ENCODE peak calls at places on chromosomes 11 and 22, in nine cellular contexts. I, Q, Y, X, T, D, N, O and K are unnamed samples.

GRCh38 chr11:2475151-2475918 is 30.5 kb downstream of the KCNQ1 start:
- DNase-seq in I (no peak), Q (peak; percentile 25), Y (no peak), X (no peak), T (no peak), D (no peak), N (no peak), O (no peak), K (no peak)

GRCh38 chr11:77149716-77150392 is 21.8 kb downstream of the MYO7A start:
- DNase-seq in I (no peak), Q (no peak), Y (no peak), X (no peak), T (no peak), D (no peak), N (no peak), O (no peak), K (no peak)

GRCh38 chr11:61524446-61524845 is 15.9 kb downstream of the LRRC10B start:
- DNase-seq in I (no peak), Q (no peak), Y (no peak), X (no peak), T (no peak), D (no peak), N (no peak), O (no peak), K (no peak)

GRCh38 chr11:84069048-84069447 is 782.9 kb upstream of the CCDC90B start:
- DNase-seq in I (no peak), Q (no peak), Y (no peak), X (no peak), T (no peak), D (no peak), N (no peak), O (no peak), K (no peak)

GRCh38 chr11:134067486-134067885 is 1.4 kb upstream of the JAM3 start:
- DNase-seq in I (no peak), Q (no peak), Y (no peak), X (no peak), T (no peak), D (no peak), N (no peak), O (no peak), K (no peak)

GRCh38 chr11:64251986-64252837 is 882 bp downstream of the PLCB3 start:
- DNase-seq in I (no peak), Q (peak; percentile 43), Y (no peak), X (no peak), T (no peak), D (peak; percentile 89), N (no peak), O (no peak), K (no peak)

GRCh38 chr22:43890901-43891331 is 897 bp downstream of the PNPLA5 start:
- DNase-seq in I (no peak), Q (no peak), Y (no peak), X (no peak), T (no peak), D (no peak), N (no peak), O (no peak), K (no peak)

GRCh38 chr22:43878079-43878795 is 13.6 kb downstream of the PNPLA5 start:
- DNase-seq in I (no peak), Q (peak; percentile 80), Y (no peak), X (no peak), T (no peak), D (no peak), N (no peak), O (no peak), K (no peak)

GRCh38 chr22:19641254-19641982 is 72.9 kb upstream of the SEPTIN5 start:
- DNase-seq in I (no peak), Q (peak; percentile 32), Y (no peak), X (no peak), T (no peak), D (no peak), N (peak; percentile 56), O (peak; percentile 19), K (no peak)

GRCh38 chr22:39935622-39936021 is 24.6 kb upstream of the TMA7B start:
- DNase-seq in I (no peak), Q (no peak), Y (no peak), X (no peak), T (no peak), D (no peak), N (no peak), O (no peak), K (no peak)

GRCh38 chr11:10318527-10318802 is 13.6 kb downstream of the ADM start:
- DNase-seq in I (no peak), Q (no peak), Y (no peak), X (no peak), T (no peak), D (peak; percentile 54), N (no peak), O (no peak), K (no peak)

DNA sequence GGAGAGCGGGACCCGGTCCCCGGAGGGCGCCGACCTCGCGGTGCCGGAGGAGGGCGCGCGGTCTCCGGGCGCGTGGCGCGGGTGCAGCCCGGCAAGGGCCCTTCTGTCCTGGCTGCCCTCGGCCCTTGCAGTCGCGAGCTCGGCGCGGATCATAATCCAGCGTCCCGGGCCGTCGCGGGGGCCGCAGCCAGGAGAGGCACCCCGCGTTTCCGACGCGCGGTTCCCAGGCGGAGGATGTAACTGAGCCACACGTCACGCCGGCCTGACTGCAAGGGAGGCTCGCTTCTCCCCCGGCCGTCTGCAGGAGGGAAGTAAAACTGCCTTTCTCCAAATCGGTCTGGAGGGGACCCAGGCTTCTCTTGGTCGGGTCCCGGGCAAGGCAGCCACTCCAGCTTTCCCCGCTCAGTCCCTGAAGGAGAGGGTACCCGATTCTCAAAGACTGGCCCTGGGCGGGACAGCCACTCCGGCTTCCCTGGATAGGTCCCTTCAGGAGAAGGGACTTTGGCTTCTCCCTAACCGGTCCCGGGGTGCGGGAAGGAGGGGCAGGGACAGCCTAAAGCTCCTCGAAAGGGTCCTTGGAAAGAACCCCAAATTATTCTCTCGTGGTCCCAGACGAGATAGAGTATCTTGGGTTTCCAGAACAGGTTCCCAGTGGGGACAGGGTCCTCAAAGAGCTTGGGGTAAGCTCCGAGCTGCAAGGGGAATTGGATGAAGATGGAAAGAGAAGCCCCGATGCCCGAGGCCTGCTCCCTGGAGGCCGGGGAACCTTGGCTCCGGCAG is 836 bp downstream of the SPON1 start:
- DNase-seq in I (no peak), Q (peak; percentile 35), Y (no peak), X (no peak), T (peak; percentile 18), D (peak; percentile 31), N (peak; percentile 69), O (no peak), K (no peak)
- H3K27me3 ChIP-seq in I (no peaks in the 10 kb centered on the region), Q (peaks cover 73% of the 10 kb centered on the region), Y (peaks cover 14% of the 10 kb centered on the region), X (peaks cover 80% of the 10 kb centered on the region), T (peaks cover 27% of the 10 kb centered on the region), D (peaks cover 30% of the 10 kb centered on the region), N (no peaks in the 10 kb centered on the region), O (peaks cover 8% of the 10 kb centered on the region), K (no peaks in the 10 kb centered on the region)

DNA sequence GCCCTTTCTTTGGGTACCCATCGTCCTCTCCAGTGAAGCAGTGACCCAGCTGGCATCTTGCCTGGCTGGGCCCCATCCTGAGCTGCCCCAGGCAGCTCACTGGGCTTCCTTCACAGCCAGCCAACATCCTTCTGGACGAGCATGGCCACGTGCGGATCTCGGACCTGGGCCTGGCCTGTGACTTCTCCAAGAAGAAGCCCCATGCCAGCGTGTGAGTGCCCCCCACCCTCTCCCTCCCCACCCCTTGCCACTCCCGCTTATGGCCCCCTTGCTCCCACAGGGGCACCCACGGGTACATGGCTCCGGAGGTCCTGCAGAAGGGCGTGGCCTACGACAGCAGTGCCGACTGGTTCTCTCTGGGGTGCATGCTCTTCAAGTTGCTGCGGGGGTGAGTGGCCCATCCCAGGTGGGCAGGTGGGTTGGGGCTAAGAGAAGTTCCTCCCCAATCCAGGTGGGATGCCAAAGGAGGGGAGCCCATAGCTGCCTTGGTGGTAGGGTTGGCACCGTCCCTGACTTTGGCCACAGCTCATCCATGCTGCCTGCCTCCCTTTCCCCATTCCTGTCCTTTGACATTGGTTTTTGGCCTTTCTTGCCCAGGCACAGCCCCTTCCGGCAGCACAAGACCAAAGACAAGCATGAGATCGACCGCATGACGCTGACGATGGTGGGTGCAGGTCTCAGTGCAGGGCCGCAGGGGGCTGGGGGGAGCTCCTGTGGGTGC is 6.8 kb upstream of the ANKRD13D start:
- DNase-seq in I (no peak), Q (no peak), Y (no peak), X (no peak), T (no peak), D (peak; percentile 6), N (no peak), O (no peak), K (no peak)
- H3K27ac ChIP-seq in I (no peak overlapping the region), Q (no peak overlapping the region), Y (no peak overlapping the region), X (no peak overlapping the region), T (peak overlapping the region; percentile 16), D (peak overlapping the region; percentile 8), N (peak overlapping the region; percentile 23), O (no peak overlapping the region), K (no peak overlapping the region)

DNA sequence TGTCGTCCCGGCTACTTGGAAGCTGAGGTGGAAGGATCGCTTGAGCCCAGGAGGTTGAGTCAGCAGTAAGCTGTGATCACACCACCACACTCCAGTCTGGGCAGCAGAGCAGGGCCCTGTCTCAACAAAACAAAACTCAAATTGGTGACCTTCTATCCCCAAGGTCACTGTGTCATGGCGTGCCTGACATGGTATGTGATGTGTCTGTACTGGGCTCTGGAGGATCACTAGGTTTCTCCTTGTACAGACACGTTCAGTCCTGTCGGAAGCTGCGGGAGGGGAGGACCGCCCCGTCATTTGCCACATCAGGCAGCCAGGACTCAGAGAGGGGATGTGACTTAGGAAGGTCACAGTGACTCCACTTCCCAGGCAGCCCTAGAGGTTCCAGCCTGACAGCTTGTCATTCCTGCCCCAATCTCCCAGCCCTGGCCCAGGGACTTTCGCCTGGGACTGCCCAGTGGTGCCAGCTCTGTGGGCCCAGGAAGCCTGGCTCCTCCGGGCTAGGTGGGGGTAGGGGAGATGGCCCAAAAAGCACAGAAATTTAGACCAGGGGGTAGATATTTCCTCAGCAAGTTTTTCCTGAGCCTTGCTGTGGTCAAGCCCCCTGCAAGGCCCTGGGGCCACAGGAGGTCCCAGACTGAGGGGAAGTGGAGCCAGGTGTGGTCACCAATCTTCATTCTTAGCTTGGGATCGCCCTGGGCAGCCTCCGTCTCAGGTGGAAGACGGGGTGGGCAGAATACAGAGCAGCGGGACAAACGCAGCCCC is 53.2 kb downstream of the TRIOBP start:
- DNase-seq in I (no peak), Q (peak; percentile 50), Y (no peak), X (no peak), T (no peak), D (no peak), N (no peak), O (no peak), K (no peak)
- H3K4me3 ChIP-seq in I (no peak overlapping the region), Q (no peak overlapping the region), Y (no peak overlapping the region), X (no peak overlapping the region), T (no peak overlapping the region), D (no peak overlapping the region), N (no peak overlapping the region), O (peak overlapping the region; percentile 94), K (no peak overlapping the region)

DNA sequence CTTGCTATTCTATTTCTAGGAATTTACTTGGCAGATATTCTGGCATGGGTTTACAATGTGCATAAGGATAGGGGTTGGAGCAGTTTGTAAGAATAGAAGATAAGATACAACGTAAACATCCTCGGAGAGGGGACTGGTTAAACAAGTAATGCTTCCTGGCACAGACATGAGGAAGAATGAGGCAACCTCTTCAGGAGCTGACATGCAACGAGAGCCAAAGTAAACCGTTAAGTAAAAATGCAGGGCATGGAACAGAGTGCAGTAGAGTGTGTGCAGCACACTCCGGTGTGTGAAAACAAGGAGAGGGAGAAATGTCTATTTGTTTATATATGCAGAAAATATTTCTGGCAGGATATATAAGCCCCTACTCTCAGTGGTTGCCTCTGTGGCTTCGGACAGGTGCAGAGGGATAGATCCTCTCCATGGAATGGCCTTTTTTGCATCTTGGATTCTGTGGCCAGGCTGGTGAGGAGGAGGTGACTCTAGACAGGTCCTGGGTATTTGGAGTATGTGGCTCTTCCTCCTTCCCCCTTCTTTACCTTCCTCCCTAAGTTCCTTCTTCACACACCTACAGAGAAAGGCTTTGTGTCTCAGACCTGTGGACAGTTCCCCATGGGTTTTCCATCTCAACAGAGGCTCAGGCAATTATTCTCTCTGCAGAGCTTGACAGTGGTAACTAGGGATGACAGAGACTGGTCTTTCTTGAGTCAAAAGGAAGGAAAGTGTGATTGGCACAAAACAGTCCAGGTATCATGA is 2.5 kb downstream of the RAB36 start:
- DNase-seq in I (peak; percentile 72), Q (peak; percentile 92), Y (no peak), X (peak; percentile 67), T (no peak), D (no peak), N (no peak), O (no peak), K (no peak)
- H3K27me3 ChIP-seq in I (no peaks in the 10 kb centered on the region), Q (no peaks in the 10 kb centered on the region), Y (no peaks in the 10 kb centered on the region), X (no peaks in the 10 kb centered on the region), T (no peaks in the 10 kb centered on the region), D (no peaks in the 10 kb centered on the region), N (no peaks in the 10 kb centered on the region), O (no peaks in the 10 kb centered on the region), K (no peaks in the 10 kb centered on the region)